ENCODE peak calls at places on chromosomes 7 and 10, in seven cellular contexts. B is KBM-7, J is fibroblast of lung, S is GM20000, F is ascending aorta, A is SK-N-DZ, K is GM03348. U is an unnamed sample.

GRCh38 chr10:48765039-48765438 is 80.4 kb downstream of the WDFY4 start:
- DNase-seq in B (no peak), J (no peak), S (peak), F (no peak), A (no peak), K (no peak), U (no peak)

GRCh38 chr7:149869867-149870266 is 3.9 kb upstream of the ATP6V0E2 start:
- DNase-seq in B (peak), J (no peak), S (no peak), F (no peak), A (no peak), K (no peak), U (no peak)

GRCh38 chr10:89651916-89652573 is 7.0 kb upstream of the PANK1 start:
- DNase-seq in B (no peak), J (no peak), S (peak), F (no peak), A (no peak), K (no peak), U (no peak)

GRCh38 chr7:91778416-91778815 is 102.1 kb downstream of the MTERF1 start:
- DNase-seq in B (no peak), J (no peak), S (no peak), F (no peak), A (no peak), K (no peak), U (no peak)

GRCh38 chr10:75972494-75973276 is 541.3 kb downstream of the LRMDA start:
- DNase-seq in B (no peak), J (peak), S (no peak), F (no peak), A (no peak), K (no peak), U (no peak)

GRCh38 chr7:73647725-73648592 is 19.7 kb upstream of the VPS37D start:
- DNase-seq in B (no peak), J (no peak), S (peak), F (no peak), A (no peak), K (peak), U (no peak)

GRCh38 chr10:79137826-79138225 is 69.1 kb downstream of the ZMIZ1 start:
- DNase-seq in B (peak), J (peak), S (peak), F (no peak), A (no peak), K (no peak), U (no peak)

GRCh38 chr10:35642793-35643114 is 658 bp upstream of the FZD8 start:
- DNase-seq in B (no peak), J (no peak), S (no peak), F (no peak), A (no peak), K (no peak), U (no peak)

GRCh38 chr7:113519447-113519846 is 399.4 kb downstream of the PPP1R3A start:
- DNase-seq in B (peak), J (no peak), S (no peak), F (no peak), A (no peak), K (no peak), U (no peak)

GRCh38 chr10:42992957-42993390 is 83.9 kb upstream of the RET start:
- DNase-seq in B (no peak), J (no peak), S (no peak), F (no peak), A (no peak), K (no peak), U (peak)

GRCh38 chr10:12081879-12082560 is 13.3 kb downstream of the DHTKD1 start:
- DNase-seq in B (no peak), J (peak), S (no peak), F (no peak), A (no peak), K (no peak), U (no peak)

GRCh38 chr7:75971961-75972763 is 22.2 kb downstream of the TMEM120A start:
- DNase-seq in B (peak), J (no peak), S (no peak), F (peak), A (no peak), K (no peak), U (peak)

GRCh38 chr7:104252409-104253134 is 44.8 kb upstream of the ORC5 start:
- DNase-seq in B (no peak), J (no peak), S (no peak), F (no peak), A (no peak), K (no peak), U (no peak)

GRCh38 chr7:21948364-21948763 is 2.7 kb upstream of the CDCA7L start:
- DNase-seq in B (no peak), J (no peak), S (no peak), F (no peak), A (no peak), K (no peak), U (no peak)

GRCh38 chr7:95317546-95317945 is 6.8 kb downstream of the PON1 start:
- DNase-seq in B (no peak), J (no peak), S (no peak), F (no peak), A (peak), K (no peak), U (no peak)

GRCh38 chr10:43585046-43585445 is 10.6 kb upstream of the ZNF239 start:
- DNase-seq in B (no peak), J (peak), S (no peak), F (no peak), A (no peak), K (no peak), U (no peak)

GRCh38 chr10:17838080-17838634 is 29.0 kb downstream of the MRC1 start:
- DNase-seq in B (no peak), J (no peak), S (no peak), F (no peak), A (no peak), K (peak), U (no peak)

GRCh38 chr7:139595806-139596205 is 72.3 kb downstream of the CLEC2L start:
- DNase-seq in B (no peak), J (no peak), S (no peak), F (peak), A (no peak), K (peak), U (no peak)

GRCh38 chr7:27048438-27048837 is 47.4 kb downstream of the HOXA1 start:
- DNase-seq in B (no peak), J (no peak), S (no peak), F (no peak), A (no peak), K (no peak), U (no peak)

GRCh38 chr7:14579971-14580370 is 322.6 kb downstream of the DGKB start:
- DNase-seq in B (no peak), J (no peak), S (no peak), F (no peak), A (no peak), K (no peak), U (no peak)

GRCh38 chr7:6440381-6440780 is 7.4 kb downstream of the DAGLB start:
- DNase-seq in B (no peak), J (no peak), S (no peak), F (no peak), A (no peak), K (no peak), U (no peak)

GRCh38 chr7:100745184-100745583 is 11.8 kb downstream of the ZAN start:
- DNase-seq in B (no peak), J (peak), S (peak), F (no peak), A (peak), K (peak), U (no peak)

GRCh38 chr7:128874140-128875031 is 11.7 kb downstream of the ATP6V1F start:
- DNase-seq in B (no peak), J (no peak), S (no peak), F (no peak), A (no peak), K (no peak), U (no peak)